ENCODE peak calls at places on chromosomes 2 and 18, in four cellular contexts. V is adrenal gland; B is GM12891; K is effector CD4-positive, alpha-beta T cell. T is an unnamed sample.

GRCh38 chr2:383888-384287 is 96.0 kb upstream of the ALKAL2 start:
- DNase-seq in V (no peak), B (no peak), K (no peak), T (no peak)

GRCh38 chr2:25711641-25712369 is 38.4 kb upstream of the DTNB start:
- DNase-seq in K (no peak), B (no peak), V (no peak), T (no peak)

GRCh38 chr2:123116595-123116994 is 908.5 kb upstream of the CNTNAP5 start:
- DNase-seq in K (no peak), V (no peak), B (no peak), T (no peak)

GRCh38 chr2:164984428-164984827 is 29.1 kb upstream of the SLC38A11 start:
- DNase-seq in K (no peak), V (no peak), B (no peak), T (no peak)

GRCh38 chr2:96802281-96802595 is 13.8 kb upstream of the CNNM3 start:
- DNase-seq in B (no peak), K (no peak), V (no peak), T (no peak)

GRCh38 chr2:235050992-235051351 is 99.2 kb downstream of the SH3BP4 start:
- DNase-seq in K (no peak), V (peak), B (no peak), T (no peak)

GRCh38 chr2:98664323-98664722 is 55.9 kb downstream of the UNC50 start:
- DNase-seq in V (no peak), B (no peak), K (peak), T (no peak)

GRCh38 chr2:121794233-121794632 is 38.8 kb downstream of the TSN start:
- DNase-seq in V (no peak), B (no peak), K (no peak), T (no peak)

GRCh38 chr18:61606759-61607158 is 273.5 kb downstream of the CDH20 start:
- DNase-seq in B (no peak), K (no peak), V (peak), T (no peak)

GRCh38 chr2:12116228-12116750 is 369.9 kb downstream of the LPIN1 start:
- DNase-seq in V (no peak), K (no peak), B (peak), T (no peak)

GRCh38 chr2:221225752-221226151 is 346.4 kb downstream of the EPHA4 start:
- DNase-seq in V (no peak), B (no peak), K (no peak), T (no peak)

GRCh38 chr2:99657691-99658258 is 168.0 kb upstream of the REV1 start:
- DNase-seq in V (no peak), K (no peak), B (no peak), T (no peak)

T was measured in naive thymus-derived CD8-positive, alpha-beta T cell.